ENCODE peak calls at places on chromosomes 7 and 10, in six cellular contexts. H is K562, Q is GM12878, L is HepG2, R is H1, V is SK-N-SH. S is an unnamed sample.

GRCh38 chr10:52769966-52770365 is 2.6 kb downstream of the MBL2 start:
- DNase-seq in H (no peak), Q (no peak), L (no peak), R (no peak), V (no peak), S (no peak)

GRCh38 chr7:154698726-154699291 is 304.1 kb downstream of the PAXIP1 start:
- DNase-seq in H (peak), Q (no peak), L (peak), R (peak), V (peak), S (peak)

GRCh38 chr10:112739219-112739969 is 210.7 kb upstream of the TCF7L2 start:
- DNase-seq in H (no peak), Q (no peak), L (peak), R (no peak), V (no peak), S (no peak)

GRCh38 chr10:72132854-72133253 is 44.5 kb upstream of the SPOCK2 start:
- DNase-seq in H (no peak), Q (peak), L (no peak), R (no peak), V (no peak), S (no peak)

GRCh38 chr10:78898341-78899097 is 170.2 kb upstream of the ZMIZ1 start:
- DNase-seq in H (no peak), Q (no peak), L (no peak), R (no peak), V (no peak), S (no peak)

GRCh38 chr7:148501707-148502139 is 88.8 kb upstream of the C7orf33 start:
- DNase-seq in H (no peak), Q (peak), L (no peak), R (peak), V (no peak), S (no peak)

GRCh38 chr10:5552376-5553321 is 27.9 kb downstream of the CALML3 start:
- DNase-seq in H (no peak), Q (no peak), L (no peak), R (no peak), V (no peak), S (no peak)

GRCh38 chr7:157711353-157711888 is 374.6 kb downstream of the DNAJB6 start:
- DNase-seq in H (no peak), Q (no peak), L (no peak), R (no peak), V (no peak), S (no peak)

GRCh38 chr10:17758200-17758599 is 6.2 kb downstream of the TMEM236 start:
- DNase-seq in H (no peak), Q (no peak), L (no peak), R (no peak), V (no peak), S (no peak)

GRCh38 chr7:10662982-10663884 is 310.4 kb upstream of the PHF14 start:
- DNase-seq in H (no peak), Q (no peak), L (no peak), R (no peak), V (no peak), S (no peak)

GRCh38 chr10:133616371-133617130 is 10.0 kb downstream of the FRG2B start:
- DNase-seq in H (no peak), Q (no peak), L (no peak), R (no peak), V (no peak), S (no peak)

GRCh38 chr10:101299211-101299610 is 54.8 kb upstream of the BTRC start:
- DNase-seq in H (no peak), Q (no peak), L (no peak), R (no peak), V (no peak), S (no peak)

GRCh38 chr10:89419548-89419947 is 5.2 kb downstream of the IFIT5 start:
- DNase-seq in H (peak), Q (no peak), L (no peak), R (no peak), V (peak), S (no peak)

GRCh38 chr10:16491933-16492332 is 29.7 kb downstream of the C1QL3 start:
- DNase-seq in H (no peak), Q (no peak), L (no peak), R (no peak), V (peak), S (no peak)

GRCh38 chr7:112083776-112084175 is 122.4 kb downstream of the DOCK4 start:
- DNase-seq in H (no peak), Q (no peak), L (no peak), R (no peak), V (no peak), S (no peak)

GRCh38 chr7:78218051-78218450 is 419.5 kb downstream of the PHTF2 start:
- DNase-seq in H (no peak), Q (no peak), L (no peak), R (no peak), V (no peak), S (no peak)

GRCh38 chr7:67371429-67372305 is 375.0 kb downstream of the TYW1 start:
- DNase-seq in H (peak), Q (peak), L (peak), R (peak), V (peak), S (peak)

GRCh38 chr10:132443605-132443997 is 46.6 kb downstream of the PWWP2B start:
- DNase-seq in H (peak), Q (no peak), L (no peak), R (no peak), V (peak), S (no peak)

GRCh38 chr7:100563809-100564400 is 9.8 kb downstream of the SAP25 start:
- DNase-seq in H (peak), Q (no peak), L (no peak), R (peak), V (peak), S (peak)

GRCh38 chr10:132331259-132331955 is 586 bp upstream of the LRRC27 start:
- DNase-seq in H (peak), Q (no peak), L (no peak), R (no peak), V (no peak), S (peak)

GRCh38 chr7:29806131-29806792 is at the start of gene WIPF3:
- DNase-seq in H (peak), Q (no peak), L (no peak), R (no peak), V (peak), S (no peak)

GRCh38 chr7:103712991-103713778 is 267.2 kb upstream of the SLC26A5 start:
- DNase-seq in H (no peak), Q (no peak), L (no peak), R (no peak), V (no peak), S (no peak)

GRCh38 chr7:101258243-101258731 is 13.4 kb upstream of the FIS1 start:
- DNase-seq in H (no peak), Q (no peak), L (no peak), R (no peak), V (no peak), S (no peak)

GRCh38 chr10:102643346-102644065 is 773 bp upstream of the TRIM8 start:
- DNase-seq in H (peak), Q (no peak), L (peak), R (no peak), V (peak), S (no peak)

GRCh38 chr7:124032369-124033092 is at the start of gene TMEM229A:
- DNase-seq in H (no peak), Q (no peak), L (no peak), R (peak), V (peak), S (no peak)

GRCh38 chr7:29818308-29818707 is 12.0 kb downstream of the WIPF3 start:
- DNase-seq in H (no peak), Q (no peak), L (no peak), R (no peak), V (no peak), S (no peak)

GRCh38 chr7:88132725-88133124 is 87.1 kb downstream of the SRI start:
- DNase-seq in H (no peak), Q (peak), L (no peak), R (no peak), V (no peak), S (no peak)

GRCh38 chr10:17033529-17034250 is 95.9 kb downstream of the CUBN start:
- DNase-seq in H (no peak), Q (no peak), L (no peak), R (no peak), V (no peak), S (no peak)

GRCh38 chr10:78384021-78384420 is 350.4 kb downstream of the RPS24 start:
- DNase-seq in H (no peak), Q (no peak), L (no peak), R (no peak), V (no peak), S (no peak)

GRCh38 chr7:76069238-76069638 is 21.3 kb downstream of the MDH2 start:
- DNase-seq in H (peak), Q (no peak), L (no peak), R (peak), V (peak), S (peak)

GRCh38 chr10:36412942-36413341 is 712.5 kb upstream of the ANKRD30A start:
- DNase-seq in H (no peak), Q (no peak), L (no peak), R (no peak), V (no peak), S (no peak)

GRCh38 chr7:142801601-142802295 is 31.0 kb downstream of the PRSS2 start:
- DNase-seq in H (no peak), Q (no peak), L (no peak), R (no peak), V (no peak), S (no peak)

GRCh38 chr10:4353964-4354363 is 472.0 kb upstream of the AKR1E2 start:
- DNase-seq in H (no peak), Q (no peak), L (no peak), R (no peak), V (no peak), S (no peak)

GRCh38 chr7:20214132-20214531 is 3.1 kb downstream of the MACC1 start:
- DNase-seq in H (no peak), Q (no peak), L (no peak), R (no peak), V (no peak), S (no peak)

GRCh38 chr10:7494034-7494433 is 83.2 kb upstream of the SFMBT2 start:
- DNase-seq in H (no peak), Q (no peak), L (no peak), R (no peak), V (no peak), S (no peak)

GRCh38 chr7:100489824-100490223 is 6.1 kb downstream of the NYAP1 start:
- DNase-seq in H (peak), Q (no peak), L (peak), R (peak), V (peak), S (peak)

GRCh38 chr10:91409069-91409868 is 875 bp upstream of the HECTD2 start:
- DNase-seq in H (peak), Q (no peak), L (peak), R (no peak), V (peak), S (peak)

GRCh38 chr10:91412688-91413087 is 2.5 kb downstream of the HECTD2 start:
- DNase-seq in H (no peak), Q (no peak), L (no peak), R (no peak), V (no peak), S (no peak)

GRCh38 chr10:91406322-91406721 is 3.8 kb upstream of the HECTD2 start:
- DNase-seq in H (no peak), Q (no peak), L (no peak), R (no peak), V (no peak), S (no peak)

GRCh38 chr10:91410638-91411367 is 659 bp downstream of the HECTD2 start:
- DNase-seq in H (peak), Q (no peak), L (no peak), R (no peak), V (peak), S (no peak)

GRCh38 chr10:91409869-91410637 is at the start of gene HECTD2:
- DNase-seq in H (peak), Q (no peak), L (peak), R (no peak), V (peak), S (peak)
- TF ChIP-seq POLR2AphosphoS5 in H (no peak), Q (peak), L (peak), R (peak), V (no peak), S (no peak)

DNA sequence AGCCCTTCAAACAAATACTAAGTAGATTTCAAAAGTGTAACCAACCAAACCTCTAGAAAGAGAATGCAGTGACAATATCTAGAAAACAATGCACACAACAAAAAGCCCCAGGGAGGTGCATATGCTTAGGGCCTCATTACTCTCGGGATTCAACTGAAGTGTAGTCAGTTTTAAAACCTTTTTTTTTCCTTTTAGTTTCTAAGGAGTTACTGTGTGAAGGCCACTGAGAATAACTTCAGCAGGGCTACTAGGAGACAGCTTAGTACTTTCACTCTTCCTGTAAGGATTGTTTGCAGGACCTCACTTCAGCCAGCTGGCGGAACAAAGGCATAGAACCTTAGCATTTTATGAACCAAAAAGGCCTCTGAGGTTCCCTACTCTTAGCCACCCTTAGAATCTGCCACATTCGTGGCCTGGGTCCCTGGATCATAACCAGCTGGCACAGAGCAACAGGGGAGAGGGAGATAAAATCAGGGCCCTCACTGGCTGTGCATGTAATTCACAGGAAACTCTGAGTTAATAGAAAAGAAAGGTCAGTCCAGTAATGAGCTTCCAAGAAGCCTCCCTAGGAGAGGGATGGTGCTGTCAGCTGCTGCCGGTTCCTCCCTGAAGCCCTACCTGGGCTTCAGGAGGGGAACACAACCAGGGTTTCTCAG is 3.6 kb downstream of the VOPP1 start:
- DNase-seq in H (no peak), Q (no peak), L (no peak), R (no peak), V (peak), S (no peak)
- TF ChIP-seq CTCF in H (no peak), Q (no peak), L (no peak), R (no peak), V (peak), S (no peak)

DNA sequence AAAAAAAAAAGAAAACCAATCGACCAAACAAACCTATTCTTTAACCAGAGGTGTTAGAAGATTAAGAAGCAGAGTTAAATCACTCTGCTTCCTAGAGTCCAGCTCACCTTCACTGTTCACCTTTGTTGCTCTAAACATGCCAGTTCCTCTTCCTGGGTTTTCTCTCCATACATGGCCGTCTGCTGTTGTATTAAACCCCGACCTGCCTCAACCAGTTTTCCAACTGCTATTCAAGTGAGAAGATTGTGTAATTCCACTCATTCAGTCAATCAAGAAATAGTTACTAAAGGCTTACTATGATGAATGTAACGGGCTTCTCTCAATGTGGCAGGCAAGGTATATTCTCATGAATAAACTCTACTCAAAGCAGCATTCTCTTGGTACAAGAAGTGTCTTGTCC is 8.8 kb downstream of the AASS start:
- DNase-seq in H (no peak), Q (no peak), L (no peak), R (no peak), V (no peak), S (no peak)
- TF ChIP-seq GABPA in H (no peak), Q (no peak), L (no peak), R (no peak), V (no peak), S (no peak)

DNA sequence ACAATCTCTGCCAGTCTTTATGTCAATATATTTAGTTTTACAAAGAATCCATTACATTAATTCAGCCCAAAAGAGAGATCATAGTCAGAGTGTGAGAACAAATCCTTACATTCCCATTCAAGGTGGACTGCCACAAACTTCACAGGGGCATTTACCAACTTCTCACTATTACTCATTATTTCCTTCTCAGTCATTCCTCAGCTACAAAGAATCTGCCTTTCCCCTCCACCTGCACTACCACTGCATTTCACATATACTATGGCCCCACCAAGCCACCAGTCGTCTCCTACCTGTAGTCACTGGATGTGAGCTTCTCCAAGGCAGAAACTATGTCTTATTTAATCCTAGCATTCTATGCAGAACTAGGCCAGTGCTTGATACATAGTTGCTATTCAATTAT is 94.3 kb downstream of the USP6NL start:
- DNase-seq in H (no peak), Q (peak), L (no peak), R (no peak), V (no peak), S (no peak)
- TF ChIP-seq POLR2AphosphoS5 in H (no peak), Q (no peak), L (no peak), R (no peak), V (no peak), S (no peak)

GRCh38 chr7:28584235-28584634 is 171.9 kb downstream of the CREB5 start:
- DNase-seq in H (no peak), Q (no peak), L (no peak), R (no peak), V (no peak), S (no peak)

GRCh38 chr7:28587211-28587610 is 174.9 kb downstream of the CREB5 start:
- DNase-seq in H (no peak), Q (no peak), L (no peak), R (no peak), V (no peak), S (no peak)

GRCh38 chr7:28588606-28589005 is 176.3 kb downstream of the CREB5 start:
- DNase-seq in H (no peak), Q (no peak), L (no peak), R (no peak), V (no peak), S (no peak)

GRCh38 chr7:28582226-28582625 is 169.9 kb downstream of the CREB5 start:
- DNase-seq in H (no peak), Q (no peak), L (no peak), R (no peak), V (no peak), S (no peak)

DNA sequence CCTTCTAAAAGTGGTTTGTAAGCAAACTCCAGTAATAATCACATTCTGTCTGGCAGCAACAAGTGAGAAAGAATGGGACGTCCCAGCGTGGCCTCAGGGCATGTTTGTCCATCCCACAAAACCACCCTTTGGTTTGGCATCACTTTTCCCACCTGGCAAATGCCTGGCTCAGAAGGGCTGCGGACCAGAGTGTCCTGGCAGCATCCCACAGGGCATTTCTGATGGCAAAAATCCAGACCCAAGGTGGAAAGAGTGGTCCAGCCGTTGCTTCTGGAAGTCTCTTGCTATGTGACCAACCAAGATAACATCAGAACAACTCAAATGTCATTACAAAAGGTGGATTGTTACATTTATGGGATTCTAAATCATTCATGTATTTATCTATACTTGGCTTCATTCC is 174.4 kb downstream of the CREB5 start:
- DNase-seq in H (no peak), Q (no peak), L (no peak), R (no peak), V (peak), S (no peak)
- TF ChIP-seq CTCF in H (no peak), Q (no peak), L (no peak), R (no peak), V (no peak), S (no peak)

DNA sequence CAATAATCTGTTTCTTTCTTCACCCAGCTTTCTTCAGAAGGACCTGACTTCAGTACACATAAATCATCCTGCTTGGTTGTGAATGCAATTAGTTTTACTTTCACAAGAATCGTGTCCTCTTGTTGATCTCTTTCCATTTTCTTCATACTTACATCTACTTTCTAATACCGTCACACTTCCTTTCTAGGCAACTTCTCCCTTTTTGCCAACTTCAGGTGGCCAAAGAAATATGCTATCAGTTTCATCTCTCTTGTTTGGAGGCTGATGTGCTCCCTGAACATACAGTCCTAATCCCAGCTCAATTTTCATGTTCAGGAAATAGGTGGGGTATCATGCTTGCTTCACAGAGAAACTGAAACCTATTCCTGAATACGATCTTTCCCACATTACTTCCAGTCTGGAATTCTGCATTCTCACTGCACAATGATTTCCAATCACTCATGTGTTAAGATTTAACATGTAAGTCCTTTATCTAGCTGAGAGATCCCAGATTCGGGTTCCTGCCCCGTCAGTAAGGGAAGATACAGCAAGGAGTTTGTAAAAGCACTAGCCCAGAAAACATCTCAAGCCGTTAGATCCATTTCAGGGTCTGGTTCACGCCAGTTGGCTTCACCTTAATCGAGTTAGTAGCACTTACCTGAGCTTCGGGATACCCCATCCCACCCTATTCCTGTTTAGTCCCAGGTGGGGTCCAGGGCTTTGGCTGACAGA is 994 bp downstream of the SLC25A28 start:
- DNase-seq in H (no peak), Q (peak), L (no peak), R (no peak), V (no peak), S (no peak)
- TF ChIP-seq GABPA in H (no peak), Q (no peak), L (no peak), R (no peak), V (no peak), S (no peak)